ENCODE peak calls at places on chromosomes 4 and X, in ten cellular contexts. C is left ventricle myocardium inferior, S is A549, X is pancreas, M is Peyer's patch, U is lower lobe of right lung, A is astrocyte, Q is brain microvascular endothelial cell, T is colonic mucosa, H is endothelial cell of umbilical vein. Z is an unnamed sample.
A peak's percentile ranks its signal among the peaks of the same experiment; 100 is the strongest.

GRCh38 chr4:77126844-77127614 is 30.0 kb upstream of the CCNG2 start:
- DNase-seq in X (no peak), T (no peak), U (no peak), A (no peak), S (no peak), M (no peak), Q (no peak), C (no peak), H (no peak), Z (no peak)

GRCh38 chr4:154977228-154977627 is 196.2 kb downstream of the RBM46 start:
- DNase-seq in S (no peak), H (no peak), U (no peak), T (no peak), M (no peak), Q (no peak), X (no peak), C (no peak), A (no peak), Z (no peak)

GRCh38 chr4:181261279-181261678 is 981.9 kb upstream of the TENM3 start:
- DNase-seq in S (no peak), Q (peak; percentile 10), T (no peak), H (no peak), C (no peak), M (no peak), A (peak; percentile 34), U (no peak), X (no peak), Z (no peak)

GRCh38 chrX:110156167-110156754 is 153.3 kb downstream of the TMEM164 start:
- DNase-seq in T (no peak), A (no peak), S (no peak), X (no peak), H (no peak), Q (no peak), U (no peak), M (no peak), C (no peak), Z (no peak)

GRCh38 chrX:152640039-152640818 is 2.5 kb downstream of the GABRQ start:
- DNase-seq in A (peak; percentile 69), C (no peak), U (no peak), Q (peak; percentile 23), X (no peak), S (peak; percentile 13), M (no peak), H (no peak), T (no peak), Z (peak; percentile 33)

GRCh38 chr4:75672461-75673026 is 667 bp downstream of the G3BP2 start:
- DNase-seq in A (peak; percentile 18), H (peak; percentile 58), T (peak; percentile 85), C (peak; percentile 67), M (peak; percentile 78), Q (peak; percentile 45), X (peak; percentile 82), U (peak; percentile 83), S (peak; percentile 17), Z (peak; percentile 55)

GRCh38 chr4:180190382-180190781 is 2052.8 kb upstream of the TENM3 start:
- DNase-seq in S (no peak), U (no peak), C (no peak), M (no peak), H (no peak), A (no peak), X (no peak), Q (no peak), T (no peak), Z (no peak)

GRCh38 chr4:153205028-153205648 is 895 bp downstream of the TRIM2 start:
- DNase-seq in H (no peak), C (no peak), U (no peak), M (no peak), Q (no peak), T (peak; percentile 79), S (no peak), A (no peak), X (peak; percentile 50), Z (no peak)

GRCh38 chr4:38805530-38806145 is 1.0 kb upstream of the TLR1 start:
- DNase-seq in A (no peak), T (peak; percentile 26), M (peak; percentile 70), U (peak; percentile 57), Q (no peak), S (no peak), C (peak; percentile 17), H (peak; percentile 44), X (no peak), Z (no peak)

GRCh38 chr4:15469402-15470148 is at the start of gene CC2D2A:
- DNase-seq in A (peak; percentile 53), X (no peak), Q (peak; percentile 60), S (peak; percentile 38), T (no peak), M (no peak), C (no peak), H (peak; percentile 67), U (no peak), Z (no peak)

GRCh38 chr4:21656832-21657231 is 291.7 kb downstream of the KCNIP4 start:
- DNase-seq in M (no peak), H (peak; percentile 88), C (no peak), U (no peak), A (peak; percentile 37), S (no peak), Q (peak; percentile 91), X (no peak), T (no peak), Z (peak; percentile 67)

GRCh38 chrX:70066646-70067045 is 4.4 kb downstream of the OTUD6A start:
- DNase-seq in U (no peak), C (no peak), T (no peak), Q (no peak), S (no peak), A (no peak), X (no peak), H (no peak), M (no peak), Z (no peak)

GRCh38 chr4:1328267-1329155 is 18.5 kb upstream of the UVSSA start:
- DNase-seq in T (no peak), H (no peak), S (no peak), X (peak; percentile 72), A (no peak), C (no peak), Q (no peak), M (no peak), U (no peak), Z (no peak)

GRCh38 chr4:1898007-1898406 is 26.8 kb downstream of the NSD2 start:
- DNase-seq in H (no peak), S (no peak), U (no peak), Q (no peak), M (no peak), C (no peak), T (no peak), X (no peak), A (no peak), Z (no peak)

GRCh38 chr4:14857475-14857874 is 144.8 kb upstream of the CPEB2 start:
- DNase-seq in A (no peak), S (no peak), X (no peak), M (no peak), Q (no peak), C (no peak), H (no peak), U (no peak), T (no peak), Z (no peak)

GRCh38 chr4:24878256-24879016 is 34.4 kb downstream of the CCDC149 start:
- DNase-seq in M (no peak), T (no peak), X (no peak), C (no peak), S (no peak), A (no peak), U (no peak), Q (no peak), H (no peak), Z (no peak)
- H3K27ac ChIP-seq in M (no peak overlapping the region), T (no peak overlapping the region), X (no peak overlapping the region), C (no peak overlapping the region), S (no peak overlapping the region), A (no peak overlapping the region), U (no peak overlapping the region), Q (no peak overlapping the region), H (no peak overlapping the region), Z (no peak overlapping the region)

GRCh38 chrX:138775501-138775900 is 64.0 kb upstream of the FGF13 start:
- DNase-seq in Q (no peak), A (peak; percentile 25), U (no peak), T (no peak), S (peak; percentile 5), M (no peak), H (peak; percentile 4), X (no peak), C (no peak), Z (peak; percentile 7)
- TF ChIP-seq CTCF in Q (peak; percentile 7), A (peak; percentile 34), U (peak; percentile 24), T (peak; percentile 23), S (peak; percentile 35), M (peak; percentile 19), H (no peak), X (peak; percentile 30), C (peak; percentile 50), Z (no peak)

DNA sequence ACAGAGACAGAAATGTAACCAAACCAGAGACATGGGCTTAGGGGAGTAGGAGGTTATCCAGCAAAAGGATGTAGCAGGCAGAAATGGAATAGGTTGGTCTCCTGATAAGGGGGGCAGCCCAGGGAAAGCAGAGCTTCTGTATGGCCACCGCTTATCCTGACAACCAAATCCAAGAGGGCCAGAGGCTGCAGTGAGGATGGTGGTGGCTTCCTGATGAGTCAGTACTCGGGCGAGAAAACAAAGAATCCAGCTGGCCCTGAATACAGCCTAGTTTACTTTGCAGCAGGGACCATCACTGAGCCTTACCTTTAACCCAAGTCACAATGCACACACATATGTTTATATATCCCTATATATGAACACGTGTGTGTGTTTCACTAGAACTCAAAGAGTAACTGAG is 129.7 kb upstream of the FTHL17 start:
- DNase-seq in C (no peak), U (no peak), M (no peak), T (no peak), Q (peak; percentile 14), A (no peak), X (no peak), S (no peak), H (peak; percentile 74), Z (no peak)
- H3K27ac ChIP-seq in C (no peak overlapping the region), U (no peak overlapping the region), M (no peak overlapping the region), T (no peak overlapping the region), Q (no peak overlapping the region), A (no peak overlapping the region), X (no peak overlapping the region), S (no peak overlapping the region), H (no peak overlapping the region), Z (no peak overlapping the region)

GRCh38 chr4:64538219-64538618 is 129.0 kb upstream of the TECRL start:
- DNase-seq in Q (no peak), T (no peak), A (no peak), M (no peak), C (no peak), H (no peak), X (no peak), S (no peak), U (no peak), Z (no peak)

GRCh38 chr4:64533637-64534036 is 124.4 kb upstream of the TECRL start:
- DNase-seq in S (no peak), Q (no peak), H (no peak), U (no peak), T (no peak), A (no peak), M (no peak), C (no peak), X (no peak), Z (no peak)

DNA sequence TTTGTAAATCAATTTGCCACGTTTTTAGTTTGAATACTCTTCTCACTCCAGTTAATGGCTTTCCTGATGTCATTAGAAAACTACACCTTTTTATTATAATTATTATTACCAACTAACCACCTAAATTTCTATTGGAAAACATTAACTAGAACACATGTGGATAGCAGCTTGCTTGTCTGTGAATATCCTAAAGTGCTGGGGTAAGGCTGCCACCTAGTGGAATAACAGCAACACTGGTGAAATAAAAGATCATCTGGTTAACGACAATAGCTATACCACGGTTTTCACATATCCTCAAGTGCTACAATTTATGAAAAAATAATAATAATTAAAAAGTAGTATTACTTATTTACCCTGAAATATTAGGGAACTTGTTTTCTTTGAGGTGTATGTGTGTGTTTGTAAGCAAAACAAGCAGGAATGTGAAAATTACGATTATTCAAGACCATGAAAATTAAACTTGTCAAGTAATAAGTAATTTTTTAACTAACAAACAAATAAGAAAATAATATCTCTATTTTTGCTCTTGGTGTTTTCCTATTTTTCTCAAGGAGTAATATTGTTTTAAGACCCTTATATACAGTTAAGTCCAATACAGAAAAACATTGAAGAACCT is 130.1 kb upstream of the TECRL start:
- DNase-seq in C (no peak), M (no peak), S (peak; percentile 15), Q (peak; percentile 62), A (peak; percentile 31), X (no peak), U (no peak), H (peak; percentile 54), T (peak; percentile 52), Z (peak; percentile 52)
- TF ChIP-seq CTCF in C (peak; percentile 79), M (peak; percentile 53), S (peak; percentile 66), Q (peak; percentile 75), A (peak; percentile 92), X (peak; percentile 52), U (peak; percentile 66), H (peak; percentile 61), T (peak; percentile 67), Z (peak; percentile 82)